ENCODE peak calls at places on chromosomes 13 and 19, in four cellular contexts. X is K562, G is HepG2, C is GM12878. K is an unnamed sample. For H3K4me1, the result is how much of the 10 kb centered on the place peaks cover.

GRCh38 chr13:108113407-108113806 is 101.9 kb downstream of the LIG4 start:
- DNase-seq in G (no peak), X (no peak), C (no peak), K (no peak)

GRCh38 chr13:114079601-114080536 is 52.6 kb downstream of the RASA3 start:
- DNase-seq in G (no peak), X (no peak), C (no peak), K (no peak)

GRCh38 chr13:27973956-27974662 is 5.0 kb upstream of the CDX2 start:
- DNase-seq in G (no peak), C (no peak), X (no peak), K (no peak)

GRCh38 chr13:22064854-22065646 is 394.2 kb downstream of the FGF9 start:
- DNase-seq in G (no peak), X (no peak), C (no peak), K (no peak)

GRCh38 chr13:112583592-112584277 is 4.2 kb downstream of the TUBGCP3 start:
- DNase-seq in G (no peak), X (peak), C (no peak), K (no peak)

GRCh38 chr13:75685239-75685697 is 49.1 kb downstream of the LMO7 start:
- DNase-seq in G (peak), X (no peak), C (no peak), K (peak)

GRCh38 chr13:94997126-94997525 is 284.8 kb upstream of the SOX21 start:
- DNase-seq in G (no peak), X (no peak), C (no peak), K (no peak)

GRCh38 chr13:80504453-80504852 is 163.5 kb upstream of the SPRY2 start:
- DNase-seq in X (no peak), G (no peak), C (no peak), K (no peak)

GRCh38 chr19:29845576-29846176 is 33.9 kb downstream of the CCNE1 start:
- DNase-seq in X (peak), G (no peak), C (no peak), K (no peak)

GRCh38 chr13:62280590-62280989 is 864.9 kb upstream of the PCDH20 start:
- DNase-seq in X (no peak), C (peak), G (no peak), K (no peak)

GRCh38 chr19:4375620-4376228 is 24.6 kb downstream of the SH3GL1 start:
- DNase-seq in X (peak), G (peak), C (peak), K (peak)

GRCh38 chr13:103473081-103473480 is 406.9 kb upstream of the SLC10A2 start:
- DNase-seq in G (no peak), X (no peak), C (no peak), K (no peak)

GRCh38 chr13:22074403-22074802 is 403.5 kb downstream of the FGF9 start:
- DNase-seq in C (no peak), G (no peak), X (no peak), K (no peak)

GRCh38 chr19:29390742-29391141 is 135.1 kb upstream of the VSTM2B start:
- DNase-seq in X (no peak), G (no peak), C (no peak), K (no peak)

GRCh38 chr13:95235944-95236343 is 65.3 kb downstream of the ABCC4 start:
- DNase-seq in X (no peak), G (no peak), C (no peak), K (peak)

GRCh38 chr13:111531505-111531904 is 211.1 kb downstream of the TEX29 start:
- DNase-seq in X (peak), C (no peak), G (no peak), K (no peak)

GRCh38 chr13:51412431-51412830 is 40.4 kb downstream of the INTS6 start:
- DNase-seq in G (no peak), C (no peak), X (no peak), K (no peak)

GRCh38 chr19:41441321-41441945 is 1.5 kb upstream of the ERICH4 start:
- DNase-seq in G (no peak), X (no peak), C (no peak), K (no peak)

GRCh38 chr19:58317481-58318072 is 9.2 kb upstream of the ZSCAN22 start:
- DNase-seq in G (no peak), C (no peak), X (peak), K (peak)

GRCh38 chr13:59633290-59633689 is 530.4 kb downstream of the DIAPH3 start:
- DNase-seq in C (no peak), G (no peak), X (no peak), K (peak)

GRCh38 chr19:30061557-30062330 is 119.7 kb downstream of the URI1 start:
- DNase-seq in X (no peak), G (no peak), C (no peak), K (no peak)

GRCh38 chr19:8635422-8635821 is 5.0 kb downstream of the NFILZ start:
- DNase-seq in G (no peak), C (no peak), X (no peak), K (no peak)

GRCh38 chr13:95710313-95710712 is 33.4 kb downstream of the DNAJC3 start:
- DNase-seq in X (no peak), C (no peak), G (no peak), K (peak)

GRCh38 chr13:45055902-45056648 is 64.2 kb upstream of the GTF2F2 start:
- DNase-seq in G (no peak), C (no peak), X (peak), K (no peak)

GRCh38 chr19:17234911-17235617 is 9.0 kb downstream of the OCEL1 start:
- DNase-seq in G (no peak), C (no peak), X (peak), K (peak)

GRCh38 chr13:112066624-112067004 is 335 bp upstream of the SOX1 start:
- DNase-seq in X (no peak), C (no peak), G (no peak), K (no peak)

GRCh38 chr19:18100710-18101109 is 3.1 kb downstream of the MAST3 start:
- DNase-seq in X (peak), G (peak), C (no peak), K (no peak)

DNA sequence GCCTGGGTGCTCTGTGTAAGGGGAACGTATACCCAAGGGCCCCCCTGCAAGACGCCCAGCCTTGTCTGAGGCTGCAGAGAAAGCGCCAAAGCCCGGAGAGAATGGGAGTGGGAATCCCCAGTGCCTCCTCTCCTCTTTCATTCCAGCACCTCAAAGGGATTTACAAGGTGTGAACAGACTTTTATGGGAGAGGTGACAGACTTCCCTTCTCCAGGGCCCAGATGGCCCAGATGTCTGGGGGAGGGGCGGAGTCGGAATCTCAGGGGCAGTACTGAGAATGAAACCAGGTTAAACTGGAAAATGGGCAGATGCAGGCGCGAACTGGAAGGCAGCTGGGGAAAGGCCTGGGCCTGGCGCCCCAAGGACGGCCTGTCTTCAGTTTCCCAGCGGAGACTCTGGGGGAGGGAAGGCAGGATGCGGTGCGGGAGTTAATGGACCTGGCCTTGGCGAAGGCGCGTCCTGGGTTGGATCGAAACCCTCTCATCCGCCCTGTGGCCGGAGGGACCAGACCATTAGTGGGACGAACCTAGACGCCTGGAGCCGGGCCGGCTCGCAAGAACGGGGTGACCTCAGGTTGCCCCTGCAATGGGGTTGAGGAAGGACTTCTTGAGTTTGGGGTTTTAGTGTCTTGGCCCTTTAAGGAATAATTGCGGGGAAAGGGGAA is 622 bp upstream of the TRIP10 start:
- DNase-seq in C (no peak), G (no peak), X (peak), K (no peak)
- H3K4me1 ChIP-seq in C (under half), G (half or more), X (under half), K (under half)

DNA sequence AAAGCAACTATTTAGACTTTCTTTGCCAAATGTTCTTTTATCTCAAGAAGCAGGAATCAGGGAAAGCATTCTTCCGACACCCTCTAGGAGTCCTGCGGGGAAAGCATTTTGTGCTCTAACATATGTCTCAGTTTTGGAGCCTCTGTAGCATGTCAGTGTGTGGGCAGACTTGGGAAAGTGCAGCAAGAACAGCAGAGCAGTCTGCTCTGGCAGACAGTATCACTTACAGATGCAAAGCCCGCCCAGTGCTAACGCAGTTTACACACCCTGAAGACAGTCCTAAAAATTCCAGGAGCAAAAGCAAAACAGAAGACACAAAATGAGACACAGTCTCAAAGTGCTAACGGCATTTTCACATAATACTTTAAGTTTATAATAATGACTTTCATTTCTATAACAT is 393.5 kb downstream of the KLF12 start:
- DNase-seq in G (no peak), C (no peak), X (no peak), K (no peak)
- H3K9ac ChIP-seq in G (no peak), C (no peak), X (no peak), K (no peak)

DNA sequence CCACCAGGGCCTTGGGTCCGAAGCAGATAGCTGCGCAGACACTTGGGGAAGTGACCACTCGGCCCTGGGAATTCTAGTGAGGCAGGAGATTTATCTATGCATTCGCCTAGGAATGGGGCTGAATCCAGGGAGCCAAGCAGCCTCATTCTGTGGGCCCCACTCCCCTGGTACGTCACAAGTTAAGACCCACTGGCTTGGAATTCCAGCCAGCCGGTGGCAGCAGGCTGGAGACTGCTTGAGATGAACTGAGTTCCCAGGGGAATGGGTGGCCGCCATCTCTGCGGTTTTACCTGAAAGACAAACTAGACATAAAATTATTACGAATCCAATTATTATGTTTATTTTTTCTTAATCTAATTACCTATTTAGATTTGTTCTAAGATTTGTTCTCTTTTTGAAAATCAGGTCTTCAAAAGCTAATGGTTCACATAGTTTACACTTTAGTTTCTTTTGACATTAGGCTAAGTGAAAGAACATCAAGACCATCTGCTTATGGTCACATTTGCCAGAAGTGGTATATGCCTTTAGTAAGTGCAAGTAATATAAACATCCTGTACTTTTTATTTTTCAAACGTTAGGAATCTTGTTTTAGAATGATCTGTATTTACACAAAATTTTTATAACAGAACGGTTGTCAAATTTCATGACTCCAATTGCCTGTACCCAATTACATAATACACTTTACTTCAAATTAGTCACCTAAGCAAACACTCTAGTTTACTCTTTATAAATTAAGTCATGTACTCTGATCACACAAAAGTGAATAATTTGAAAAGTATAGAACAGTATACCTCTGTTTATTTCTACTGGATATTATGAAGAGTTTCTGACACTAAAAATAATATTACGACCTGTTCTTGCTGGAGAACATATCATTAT is 74.4 kb downstream of the SLITRK6 start:
- DNase-seq in G (no peak), X (no peak), C (no peak), K (no peak)
- TF ChIP-seq MYC in G (no peak), X (no peak), C (no peak), K (no peak)

DNA sequence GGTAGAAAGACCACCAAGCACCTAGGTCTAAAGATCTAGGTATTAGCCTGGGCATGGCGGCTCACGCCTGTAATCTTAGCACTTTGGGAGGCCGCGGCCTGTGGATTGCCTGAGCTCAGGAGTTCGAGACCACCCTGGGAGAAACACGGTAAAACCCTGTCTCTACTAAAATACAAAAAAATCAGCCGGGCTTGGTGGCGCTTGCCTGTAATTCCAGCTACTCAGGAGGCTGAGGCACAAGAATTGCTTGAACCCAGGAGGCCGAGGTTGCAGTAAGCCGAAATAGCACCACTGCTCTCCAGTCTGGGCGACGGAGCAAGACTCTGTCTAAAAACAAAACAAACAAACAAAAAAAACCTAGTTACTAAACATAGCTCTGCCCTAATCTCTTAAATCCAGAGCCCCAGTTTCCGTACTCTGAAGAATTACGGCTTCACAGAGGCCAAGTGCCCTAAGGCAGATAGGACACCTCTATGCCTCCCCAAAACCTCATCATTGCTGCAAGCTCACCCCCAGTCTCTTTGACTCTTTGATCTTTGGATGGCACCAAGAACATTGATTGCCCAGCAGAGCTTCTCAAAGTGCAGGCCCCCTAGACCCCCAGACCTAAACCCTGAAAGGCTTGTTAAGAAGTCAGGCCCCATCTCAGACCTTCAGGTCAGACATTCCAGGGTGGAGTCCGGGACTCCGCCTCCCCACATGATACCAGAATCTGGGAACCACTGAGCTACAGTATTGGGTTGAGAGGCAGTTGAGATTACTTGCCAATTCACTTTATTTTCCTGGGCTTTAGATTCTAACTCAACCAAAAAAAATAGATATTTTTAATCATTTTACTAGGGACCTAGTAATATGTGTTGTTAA is 2.8 kb downstream of the COL4A2 start:
- DNase-seq in G (no peak), C (no peak), X (no peak), K (no peak)
- H3K4me1 ChIP-seq in G (under half), C (under half), X (under half), K (under half)

GRCh38 chr13:41137951-41138350 is 5.3 kb upstream of the KBTBD6 start:
- DNase-seq in X (no peak), C (no peak), G (no peak), K (no peak)
- H3K9ac ChIP-seq in X (no peak), C (no peak), G (no peak), K (no peak)

DNA sequence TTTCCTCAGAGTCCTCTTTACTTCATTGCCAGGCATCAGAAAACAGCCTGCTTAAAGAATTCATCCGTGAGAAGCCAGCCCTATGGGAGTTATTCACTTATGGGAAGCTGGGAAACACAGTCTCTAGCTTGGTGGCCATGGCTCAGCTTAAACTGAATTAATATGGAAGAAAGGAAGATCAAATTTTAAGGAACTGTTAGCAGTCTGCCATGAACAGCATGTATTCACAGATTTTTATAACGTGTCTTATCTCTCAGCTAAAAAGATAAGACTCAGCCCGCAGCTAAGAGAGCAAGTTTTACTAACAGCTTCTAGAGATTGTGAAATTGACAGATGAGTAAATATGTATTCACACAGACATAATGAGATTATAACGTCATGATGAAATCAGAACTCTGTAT is 253.7 kb upstream of the RXFP2 start:
- DNase-seq in G (no peak), C (no peak), X (no peak), K (peak)
- TF ChIP-seq MYC in G (no peak), C (no peak), X (no peak), K (no peak)

GRCh38 chr19:2722541-2723344 is 1.6 kb upstream of the DIRAS1 start:
- DNase-seq in G (no peak), X (peak), C (no peak), K (no peak)
- H3K4me1 ChIP-seq in G (under half), X (under half), C (under half), K (under half)